ENCODE peak calls at places on chromosomes 11 and 22, in seven cellular contexts. B, C, A, Z, S, N and Y are unnamed samples.

GRCh38 chr11:12074529-12075195 is 35.7 kb upstream of the MICAL2 start:
- DNase-seq in B (no peak), C (no peak), A (no peak), Z (no peak), N (peak; percentile 25), S (no peak), Y (no peak)

GRCh38 chr11:124859171-124859570 is 6.1 kb upstream of the ROBO3 start:
- DNase-seq in N (no peak), B (no peak), A (no peak), S (no peak), Z (no peak), C (no peak), Y (no peak)

GRCh38 chr22:36753120-36753802 is 22.7 kb downstream of the IFT27 start:
- DNase-seq in C (peak; percentile 59), N (no peak), Z (no peak), B (no peak), S (no peak), A (no peak), Y (no peak)

GRCh38 chr22:42639541-42640241 is 710 bp downstream of the ATP5MGL start:
- DNase-seq in B (no peak), S (no peak), C (no peak), Z (no peak), A (no peak), N (no peak), Y (no peak)

GRCh38 chr11:70862093-70862492 is 390.3 kb downstream of the SHANK2 start:
- DNase-seq in S (no peak), N (no peak), C (no peak), Z (no peak), A (no peak), B (no peak), Y (no peak)

GRCh38 chr22:27238935-27239510 is 562.5 kb downstream of the MN1 start:
- DNase-seq in B (peak; percentile 57), C (peak; percentile 76), Z (no peak), S (no peak), N (no peak), A (peak; percentile 69), Y (no peak)

GRCh38 chr11:6387811-6388599 is 2.3 kb upstream of the SMPD1 start:
- DNase-seq in Z (no peak), N (peak; percentile 67), C (no peak), A (no peak), S (no peak), B (no peak), Y (no peak)

GRCh38 chr11:15926071-15926470 is 430.3 kb downstream of the SOX6 start:
- DNase-seq in A (no peak), B (no peak), N (peak; percentile 12), Z (no peak), S (no peak), C (no peak), Y (no peak)

GRCh38 chr11:115769891-115770290 is 265.7 kb upstream of the CADM1 start:
- DNase-seq in B (no peak), Z (no peak), C (no peak), S (no peak), N (no peak), A (no peak), Y (no peak)

GRCh38 chr11:118503216-118503615 is 24.1 kb upstream of the TTC36 start:
- DNase-seq in S (no peak), N (no peak), B (no peak), Z (no peak), A (no peak), C (no peak), Y (no peak)

GRCh38 chr11:107710301-107710700 is 1.6 kb downstream of the SLN start:
- DNase-seq in S (no peak), Z (no peak), C (no peak), A (no peak), B (no peak), N (no peak), Y (no peak)

GRCh38 chr11:122681731-122682130 is 26.2 kb downstream of the UBASH3B start:
- DNase-seq in N (no peak), S (no peak), Z (no peak), B (no peak), C (no peak), A (no peak), Y (no peak)

GRCh38 chr11:114315749-114316368 is 19.7 kb downstream of the NNMT start:
- DNase-seq in C (no peak), S (no peak), B (peak; percentile 32), A (peak; percentile 39), Z (no peak), N (peak; percentile 80), Y (no peak)

GRCh38 chr11:113398669-113399430 is 11.3 kb downstream of the ANKK1 start:
- DNase-seq in B (no peak), N (no peak), S (no peak), C (no peak), Z (no peak), A (no peak), Y (no peak)

GRCh38 chr22:25845985-25846745 is 104.2 kb downstream of the MYO18B start:
- DNase-seq in C (no peak), A (no peak), S (no peak), Z (no peak), N (no peak), B (no peak), Y (no peak)

GRCh38 chr11:96313163-96313562 is 29.8 kb downstream of the MAML2 start:
- DNase-seq in C (no peak), B (no peak), Z (no peak), A (no peak), N (no peak), S (no peak), Y (no peak)

GRCh38 chr11:34679681-34680080 is 58.8 kb downstream of the EHF start:
- DNase-seq in A (no peak), S (no peak), N (no peak), B (no peak), Z (no peak), C (no peak), Y (no peak)

GRCh38 chr11:34685864-34686263 is 65.0 kb downstream of the EHF start:
- DNase-seq in B (no peak), N (no peak), A (no peak), S (no peak), Z (no peak), C (no peak), Y (no peak)

GRCh38 chr11:34680206-34680605 is 59.3 kb downstream of the EHF start:
- DNase-seq in S (no peak), Z (no peak), B (no peak), A (no peak), N (no peak), C (no peak), Y (no peak)

GRCh38 chr11:34680918-34681554 is 60.1 kb downstream of the EHF start:
- DNase-seq in Z (no peak), B (peak; percentile 71), A (no peak), N (no peak), C (no peak), S (no peak), Y (no peak)

GRCh38 chr11:34682822-34683221 is 61.9 kb downstream of the EHF start:
- DNase-seq in C (no peak), N (no peak), S (no peak), A (no peak), B (peak; percentile 18), Z (no peak), Y (no peak)
- TF ChIP-seq CTCF in C (no peak), N (no peak), S (no peak), A (no peak), B (no peak), Z (no peak), Y (no peak)

GRCh38 chr11:4826425-4826824 is 5.3 kb downstream of the OR51F2 start:
- DNase-seq in C (no peak), N (no peak), S (no peak), Z (no peak), A (no peak), B (no peak), Y (no peak)
- TF ChIP-seq CTCF in C (no peak), N (no peak), S (no peak), Z (no peak), A (no peak), B (no peak), Y (peak; percentile 45)

GRCh38 chr22:35628732-35629131 is 11.6 kb upstream of the MB start:
- DNase-seq in Z (no peak), C (no peak), N (no peak), S (no peak), A (no peak), B (no peak), Y (no peak)

GRCh38 chr22:35629406-35630234 is 12.5 kb upstream of the MB start:
- DNase-seq in C (peak; percentile 37), B (peak; percentile 84), N (no peak), A (peak; percentile 39), S (no peak), Z (peak; percentile 55), Y (no peak)

GRCh38 chr22:35624547-35624946 is 7.4 kb upstream of the MB start:
- DNase-seq in A (no peak), C (no peak), B (no peak), Z (no peak), S (no peak), N (no peak), Y (no peak)

GRCh38 chr22:35625763-35626162 is 8.6 kb upstream of the MB start:
- DNase-seq in S (no peak), C (no peak), N (no peak), Z (no peak), B (no peak), A (no peak), Y (no peak)

DNA sequence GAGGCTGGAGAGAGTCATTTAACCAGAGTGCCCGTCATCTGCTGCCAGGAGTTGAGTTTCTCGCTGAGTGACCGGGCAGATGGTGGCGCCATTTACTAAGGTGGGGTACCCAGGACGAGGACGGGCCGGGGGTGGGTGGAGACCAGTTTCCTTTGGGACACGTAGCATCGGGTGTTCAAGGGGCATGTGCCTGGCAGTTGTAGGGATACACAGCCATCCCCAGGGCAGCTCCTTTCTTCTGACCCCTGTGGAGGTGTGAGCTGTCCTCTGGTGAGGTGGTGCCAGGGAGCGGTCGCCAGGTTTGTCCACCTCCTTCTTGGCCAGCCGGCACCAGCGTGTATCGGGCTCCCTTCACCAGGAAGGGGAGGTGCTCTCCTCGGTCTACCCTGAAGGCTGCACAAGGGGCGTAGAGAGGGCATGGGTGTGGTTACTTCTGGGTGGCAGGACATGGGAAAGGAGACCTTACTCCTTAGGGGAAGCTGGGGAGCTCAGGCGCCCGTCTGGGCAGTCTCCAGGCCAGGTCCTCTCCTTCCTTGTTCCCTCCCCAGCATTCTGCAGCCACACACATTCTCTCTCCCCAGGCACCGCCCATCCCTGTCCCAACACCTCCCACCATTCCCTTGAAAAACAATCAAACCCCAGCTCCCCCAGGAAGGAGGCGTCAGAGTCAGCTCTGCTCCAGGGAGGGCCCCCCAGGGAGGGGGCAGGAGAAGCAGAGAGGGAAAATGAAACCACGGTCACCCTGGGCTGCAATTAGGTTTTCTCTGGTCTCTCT is 10.3 kb upstream of the MB start:
- DNase-seq in Z (peak; percentile 82), A (peak; percentile 76), N (peak; percentile 90), S (no peak), C (peak; percentile 84), B (peak; percentile 66), Y (no peak)
- TF ChIP-seq CTCF in Z (peak; percentile 50), A (no peak), N (peak; percentile 57), S (no peak), C (peak; percentile 53), B (peak; percentile 68), Y (peak; percentile 49)

DNA sequence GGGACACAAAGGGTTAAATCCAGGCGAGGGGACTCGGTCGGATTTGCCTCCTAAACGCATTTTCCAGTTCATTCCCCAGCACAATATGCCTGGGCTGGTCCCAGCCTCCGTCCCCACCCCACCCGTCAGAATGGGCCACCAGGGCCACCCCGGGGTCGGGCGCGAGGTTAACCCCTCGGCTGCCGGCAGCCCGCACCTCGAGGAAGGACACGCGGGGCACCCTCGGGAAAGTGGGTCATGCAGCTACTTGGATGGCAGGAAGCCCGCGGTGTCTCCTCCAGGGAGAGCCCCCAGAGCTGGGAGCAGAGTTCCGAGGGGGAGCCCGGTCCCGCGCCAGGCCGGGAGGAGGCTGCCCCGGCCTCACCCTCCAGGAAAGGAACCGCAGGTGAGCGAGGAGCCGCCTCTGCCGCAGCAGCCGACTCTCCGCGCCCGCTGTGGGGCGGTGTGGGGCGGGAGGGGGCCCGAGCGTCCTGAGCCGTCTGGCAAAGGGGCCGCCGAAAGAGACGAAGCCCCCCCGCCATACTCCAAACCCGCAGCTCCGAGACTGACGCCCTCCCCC is 1.4 kb downstream of the NECTIN1 start:
- DNase-seq in A (peak; percentile 60), C (peak; percentile 43), N (peak; percentile 60), B (peak; percentile 51), S (peak; percentile 40), Z (no peak), Y (peak; percentile 58)
- TF ChIP-seq CTCF in A (no peak), C (peak; percentile 18), N (peak; percentile 44), B (peak; percentile 25), S (no peak), Z (peak; percentile 16), Y (peak; percentile 47)